ENCODE peak calls at places on chromosomes 7 and 10, in nine cellular contexts. S is breast epithelium, I is adrenal gland, W is heart left ventricle, V is tibial nerve, Q is psoas muscle, A is PC-9, X is heart right ventricle, D is IMR-90. U is an unnamed sample.

GRCh38 chr10:110416776-110417732 is 80.7 kb upstream of the DUSP5 start:
- DNase-seq in A (peak; percentile 53), S (no peak), V (no peak), X (no peak), Q (no peak), D (no peak), I (no peak), W (no peak), U (no peak)

GRCh38 chr7:4218481-4218880 is 463.6 kb upstream of the FOXK1 start:
- DNase-seq in W (no peak), S (no peak), I (no peak), D (no peak), X (no peak), A (no peak), Q (no peak), V (no peak), U (no peak)

GRCh38 chr7:47596502-47597202 is 14.7 kb upstream of the TNS3 start:
- DNase-seq in S (no peak), V (no peak), A (no peak), I (no peak), X (no peak), W (peak; percentile 62), D (no peak), Q (peak; percentile 60), U (no peak)

GRCh38 chr7:22348379-22348778 is 8.6 kb downstream of the RAPGEF5 start:
- DNase-seq in I (no peak), W (no peak), A (peak; percentile 55), D (no peak), Q (no peak), X (no peak), S (no peak), V (no peak), U (no peak)

GRCh38 chr10:30792025-30792424 is 162.5 kb upstream of the LYZL2 start:
- DNase-seq in Q (no peak), I (no peak), S (no peak), D (no peak), A (no peak), W (no peak), X (no peak), V (no peak), U (no peak)

GRCh38 chr7:36946401-36946739 is 222.1 kb upstream of the AOAH start:
- DNase-seq in I (no peak), Q (no peak), V (no peak), X (no peak), S (no peak), A (no peak), D (no peak), W (no peak), U (no peak)

GRCh38 chr7:22860784-22861482 is 38.3 kb upstream of the TOMM7 start:
- DNase-seq in X (no peak), W (no peak), A (no peak), I (no peak), D (no peak), S (no peak), Q (no peak), V (no peak), U (no peak)

GRCh38 chr7:31950101-31950755 is 120.0 kb downstream of the PDE1C start:
- DNase-seq in Q (no peak), D (peak; percentile 53), A (no peak), W (no peak), X (no peak), S (no peak), V (no peak), I (no peak), U (no peak)

GRCh38 chr7:41967156-41967555 is 264.3 kb upstream of the INHBA start:
- DNase-seq in Q (no peak), W (no peak), V (no peak), D (peak; percentile 72), S (no peak), A (no peak), I (no peak), X (no peak), U (no peak)

GRCh38 chr10:20596065-20596760 is 300.9 kb downstream of the NEBL start:
- DNase-seq in Q (no peak), D (peak; percentile 1), W (no peak), A (no peak), V (no peak), I (no peak), S (no peak), X (no peak), U (no peak)

GRCh38 chr10:93073539-93074136 is at the start of gene CYP26A1:
- DNase-seq in I (no peak), V (no peak), X (no peak), D (no peak), A (no peak), S (peak; percentile 16), Q (no peak), W (no peak), U (no peak)

DNA sequence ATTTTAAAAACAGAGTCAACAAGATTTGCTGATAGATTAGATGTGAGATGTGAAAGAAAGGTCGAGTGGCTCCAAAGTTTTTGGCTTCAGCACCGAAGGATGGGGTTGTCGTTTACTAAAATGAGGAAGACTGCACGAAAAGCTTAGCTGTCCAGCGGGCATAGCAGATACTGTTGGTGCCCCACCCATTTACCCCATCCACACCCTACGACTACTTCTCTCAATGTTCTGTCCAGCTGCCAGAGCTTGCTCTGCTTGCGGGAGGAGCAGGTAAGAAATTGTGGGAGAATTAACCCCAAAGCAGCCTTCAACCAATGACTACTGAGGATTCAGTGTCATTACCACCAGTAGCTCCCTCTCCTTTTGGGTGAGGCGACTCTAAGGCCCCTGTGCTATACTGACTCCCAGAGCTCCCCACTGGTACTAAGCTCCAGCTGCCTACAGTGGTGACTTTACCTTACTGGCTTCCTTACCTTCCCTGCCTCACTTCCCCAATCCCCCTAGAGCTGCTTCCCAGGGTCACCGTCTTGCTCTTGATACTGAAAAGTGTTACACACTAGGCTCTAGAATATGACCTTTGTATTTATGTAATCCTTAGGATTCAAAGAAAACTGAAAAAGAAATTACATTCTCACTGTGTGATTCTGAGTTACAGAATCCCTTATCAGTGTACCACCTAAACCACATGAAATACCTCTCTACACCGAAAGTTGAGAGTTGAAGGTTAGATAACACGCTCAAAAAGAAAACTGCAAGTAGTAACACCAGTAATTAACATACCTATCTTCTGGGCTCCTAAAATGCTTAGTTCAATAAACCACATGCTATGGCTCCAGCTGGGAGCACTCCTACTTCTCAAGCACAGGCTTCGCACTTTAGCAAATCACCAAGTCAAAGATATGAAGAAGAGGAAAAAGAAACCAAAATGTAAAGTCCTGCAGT is 22.2 kb downstream of the CACUL1 start:
- DNase-seq in S (no peak), X (no peak), Q (no peak), I (no peak), W (no peak), D (no peak), V (no peak), A (no peak), U (no peak)
- H3K4me1 ChIP-seq in S (no peaks in the 10 kb centered on the region), X (peaks cover 76% of the 10 kb centered on the region), Q (peaks cover 90% of the 10 kb centered on the region), I (peaks cover 33% of the 10 kb centered on the region), W (peaks cover 81% of the 10 kb centered on the region), D (peaks cover 4% of the 10 kb centered on the region), V (peaks cover 30% of the 10 kb centered on the region), A (peaks cover 14% of the 10 kb centered on the region), U (peaks cover 11% of the 10 kb centered on the region)

DNA sequence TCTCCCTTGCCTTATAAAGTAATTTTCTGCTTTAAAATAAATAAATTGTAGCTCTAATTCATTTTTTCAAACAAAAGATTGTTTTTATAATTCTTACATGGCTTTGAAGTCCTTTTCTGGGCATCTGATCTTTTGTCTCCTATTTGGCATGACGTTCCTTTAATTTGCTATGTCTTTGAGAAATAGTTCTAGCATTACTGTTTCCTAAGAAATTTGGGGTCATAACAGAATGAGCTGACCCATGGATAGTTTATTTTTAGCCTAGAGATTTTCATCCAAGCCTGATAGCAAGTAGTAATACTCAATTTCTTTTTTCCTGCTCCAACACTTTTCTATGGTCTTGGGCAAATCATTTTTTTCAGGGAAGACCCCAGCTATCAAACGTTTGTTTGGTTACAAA is 31.4 kb downstream of the CCDC71L start:
- DNase-seq in I (no peak), A (no peak), S (no peak), D (peak; percentile 68), Q (no peak), V (no peak), X (no peak), W (no peak), U (no peak)
- H3K4me3 ChIP-seq in I (no peak overlapping the region), A (no peak overlapping the region), S (no peak overlapping the region), D (no peak overlapping the region), Q (no peak overlapping the region), V (no peak overlapping the region), X (no peak overlapping the region), W (no peak overlapping the region), U (no peak overlapping the region)

GRCh38 chr7:46461334-46461777 is 540.3 kb upstream of the IGFBP3 start:
- DNase-seq in I (no peak), W (no peak), Q (no peak), V (no peak), A (no peak), X (no peak), S (no peak), D (peak; percentile 81), U (no peak)
- H3K9me3 ChIP-seq in I (no peaks in the 10 kb centered on the region), W (peaks cover 14% of the 10 kb centered on the region), Q (peaks cover 20% of the 10 kb centered on the region), V (no peaks in the 10 kb centered on the region), A (peaks cover 21% of the 10 kb centered on the region), X (peaks cover 49% of the 10 kb centered on the region), S (peaks cover 34% of the 10 kb centered on the region), D (peaks cover 11% of the 10 kb centered on the region), U (peaks cover 5% of the 10 kb centered on the region)

DNA sequence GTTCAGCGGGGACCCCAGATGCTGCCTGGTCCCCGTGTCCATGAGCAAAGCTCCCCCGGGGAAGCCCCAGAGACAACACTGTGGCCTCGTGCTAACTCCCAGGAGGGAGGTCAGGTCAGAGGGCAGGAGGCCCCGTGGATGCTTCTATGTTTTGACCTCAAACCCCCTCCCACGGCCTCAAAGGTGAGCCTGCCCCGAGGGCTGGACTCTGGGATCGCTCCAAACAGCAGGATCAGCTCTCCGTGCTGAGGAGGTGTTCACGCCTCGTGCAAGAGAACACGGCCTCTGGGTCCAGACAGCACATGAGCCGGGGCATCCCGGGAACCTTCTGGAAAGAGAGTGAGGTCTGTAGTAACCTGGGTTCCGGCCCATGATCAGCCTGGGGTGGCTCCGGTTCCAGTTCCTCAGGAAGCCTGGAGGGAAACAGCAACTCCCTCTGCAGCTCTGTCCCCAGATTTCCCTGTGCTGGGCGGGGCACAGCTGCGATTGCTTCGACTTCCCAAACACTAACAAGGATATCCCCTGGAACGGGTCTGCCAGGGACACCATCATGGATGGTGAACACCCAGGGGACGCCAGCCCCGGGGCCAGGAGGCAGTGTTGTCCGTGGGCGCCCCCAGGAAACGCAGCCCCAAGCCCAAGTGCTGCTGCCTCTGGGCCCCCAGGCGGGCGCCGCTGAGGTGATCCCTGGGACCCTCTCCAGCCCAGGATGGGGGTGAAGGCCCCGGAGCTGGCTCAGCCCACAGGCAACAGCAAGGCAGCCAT is 18.0 kb upstream of the INPP5A start:
- DNase-seq in W (peak; percentile 62), Q (no peak), S (no peak), X (no peak), V (no peak), D (no peak), A (no peak), I (peak; percentile 32), U (peak; percentile 76)
- H3K4me1 ChIP-seq in W (peaks cover 67% of the 10 kb centered on the region), Q (peaks cover 47% of the 10 kb centered on the region), S (peaks cover 30% of the 10 kb centered on the region), X (peaks cover 72% of the 10 kb centered on the region), V (peaks cover 55% of the 10 kb centered on the region), D (peaks cover 27% of the 10 kb centered on the region), A (peaks cover 26% of the 10 kb centered on the region), I (peaks cover 38% of the 10 kb centered on the region), U (peaks cover 34% of the 10 kb centered on the region)

GRCh38 chr10:45463244-45464116 is 89.5 kb downstream of the ALOX5 start:
- DNase-seq in W (no peak), I (no peak), D (peak; percentile 8), S (no peak), Q (no peak), X (no peak), V (no peak), A (no peak), U (peak; percentile 47)
- H3K4me3 ChIP-seq in W (no peak overlapping the region), I (no peak overlapping the region), D (no peak overlapping the region), S (no peak overlapping the region), Q (no peak overlapping the region), X (no peak overlapping the region), V (no peak overlapping the region), A (no peak overlapping the region), U (no peak overlapping the region)